ENCODE peak calls at places on chromosome X, in five cellular contexts. C is A549, B is body of pancreas, N is adrenal gland, Q is lower leg skin. S is an unnamed sample.

GRCh38 chrX:2550288-2551020 is 49.7 kb upstream of the DHRSX start:
- DNase-seq in Q (no peak), C (no peak), N (no peak), B (no peak), S (no peak)

GRCh38 chrX:121000589-121000988 is 15.0 kb upstream of the CT47A1 start:
- DNase-seq in C (no peak), Q (no peak), B (no peak), N (no peak), S (peak)

GRCh38 chrX:149505671-149506070 is 565 bp upstream of the IDS start:
- DNase-seq in N (no peak), Q (no peak), B (no peak), C (no peak), S (no peak)

GRCh38 chrX:122134291-122134690 is 1049.8 kb upstream of the GRIA3 start:
- DNase-seq in C (no peak), N (no peak), Q (no peak), B (no peak), S (no peak)

GRCh38 chrX:39157796-39158195 is 356.5 kb downstream of the MID1IP1 start:
- DNase-seq in N (no peak), C (no peak), Q (no peak), B (no peak), S (no peak)

GRCh38 chrX:19479458-19479857 is 35.9 kb downstream of the MAP3K15 start:
- DNase-seq in C (no peak), N (no peak), B (no peak), Q (no peak), S (no peak)

GRCh38 chrX:102684772-102685520 is 27.3 kb upstream of the GPRASP2 start:
- DNase-seq in N (no peak), C (no peak), B (peak), Q (no peak), S (no peak)

GRCh38 chrX:56987741-56988140 is 7.6 kb downstream of the SPIN3 start:
- DNase-seq in Q (no peak), C (no peak), B (no peak), N (no peak), S (no peak)

GRCh38 chrX:3820170-3820569 is 106.7 kb upstream of the PRKX start:
- DNase-seq in Q (no peak), B (no peak), C (no peak), N (no peak), S (no peak)

DNA sequence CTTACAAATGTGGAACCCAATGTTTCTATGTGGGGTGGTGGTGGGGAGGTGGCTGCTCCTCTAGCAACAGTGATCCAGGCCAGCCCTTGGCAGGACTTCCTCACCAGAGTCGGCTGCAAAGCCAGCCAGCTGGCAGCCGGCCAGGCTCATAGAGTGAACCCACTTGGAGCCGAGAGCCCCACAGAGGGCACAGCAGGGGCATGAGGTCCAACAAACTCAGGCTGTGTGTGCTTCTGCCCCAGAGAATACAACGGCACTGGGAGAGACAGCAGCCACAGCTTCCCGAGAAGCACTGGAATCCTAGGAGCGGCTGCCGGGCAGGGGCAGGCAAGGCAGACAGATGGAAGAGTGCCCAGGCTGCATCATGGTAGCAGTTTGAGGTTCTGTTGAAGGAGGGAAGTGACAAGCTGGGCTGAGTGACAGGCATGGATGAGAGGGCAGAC is 23.5 kb upstream of the SOWAHD start:
- DNase-seq in N (peak), C (no peak), Q (no peak), B (peak), S (no peak)
- TF ChIP-seq POLR2A in N (no peak), C (no peak), Q (no peak), B (no peak), S (no peak)

GRCh38 chrX:71393919-71394318 is 27.8 kb downstream of the TAF1 start:
- DNase-seq in B (no peak), Q (no peak), C (no peak), N (no peak), S (no peak)
- TF ChIP-seq POLR2A in B (no peak), Q (no peak), C (no peak), N (no peak), S (no peak)

GRCh38 chrX:51899741-51900140 is 6.3 kb downstream of the MAGED1 start:
- DNase-seq in B (no peak), Q (no peak), C (no peak), N (no peak), S (no peak)

GRCh38 chrX:51905711-51906110 is 12.3 kb downstream of the MAGED1 start:
- DNase-seq in N (no peak), C (no peak), Q (no peak), B (no peak), S (no peak)

GRCh38 chrX:51902651-51903050 is 9.2 kb downstream of the MAGED1 start:
- DNase-seq in C (no peak), B (no peak), N (no peak), Q (no peak), S (no peak)
- TF ChIP-seq POLR2A in C (no peak), B (no peak), N (no peak), Q (no peak), S (no peak)

DNA sequence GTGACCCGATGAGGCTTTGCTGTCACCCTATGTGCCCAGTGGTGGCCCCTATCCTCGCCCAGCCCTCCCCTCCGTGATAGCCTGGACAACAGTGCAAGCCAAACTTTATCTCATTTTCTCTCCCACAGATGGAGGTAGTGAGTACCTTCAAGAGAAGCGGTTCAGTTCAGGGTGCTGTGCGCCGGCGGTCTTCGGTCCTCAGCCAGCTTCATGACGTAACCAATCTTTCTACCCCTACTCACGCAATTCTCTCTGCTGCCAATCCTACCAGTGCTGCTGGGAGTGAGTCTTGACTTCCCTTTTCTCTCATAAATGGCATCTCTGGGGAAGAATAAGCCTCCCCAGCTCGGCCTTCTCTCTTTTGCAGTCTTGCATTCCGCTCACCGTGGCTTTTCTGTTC is 29.5 kb downstream of the CCNQ start:
- DNase-seq in C (no peak), N (no peak), Q (no peak), B (no peak), S (no peak)
- TF ChIP-seq POLR2A in C (no peak), N (no peak), Q (no peak), B (no peak), S (no peak)

GRCh38 chrX:48676106-48676892 is 7.3 kb upstream of the WAS start:
- DNase-seq in C (peak), Q (peak), B (peak), N (peak), S (peak)
- TF ChIP-seq POLR2A in C (peak), Q (no peak), B (peak), N (no peak), S (peak)

GRCh38 chrX:150530821-150531220 is 37.6 kb upstream of the MTM1 start:
- DNase-seq in B (no peak), Q (no peak), N (no peak), C (no peak), S (no peak)

GRCh38 chrX:150525061-150525919 is 43.1 kb upstream of the MTM1 start:
- DNase-seq in Q (no peak), B (peak), C (no peak), N (peak), S (no peak)

GRCh38 chrX:150529587-150529986 is 38.8 kb upstream of the MTM1 start:
- DNase-seq in N (no peak), C (no peak), B (no peak), Q (no peak), S (no peak)

GRCh38 chrX:150526692-150527091 is 41.7 kb upstream of the MTM1 start:
- DNase-seq in B (no peak), C (no peak), Q (no peak), N (no peak), S (no peak)

GRCh38 chrX:150527108-150527507 is 41.3 kb upstream of the MTM1 start:
- DNase-seq in B (no peak), C (no peak), N (no peak), Q (no peak), S (no peak)
- TF ChIP-seq POLR2A in B (no peak), C (no peak), N (no peak), Q (no peak), S (no peak)

GRCh38 chrX:283115-283845 is 2.1 kb downstream of the PLCXD1 start:
- DNase-seq in Q (peak), N (peak), C (peak), B (peak), S (peak)
- TF ChIP-seq POLR2A in Q (no peak), N (no peak), C (peak), B (peak), S (peak)